ENCODE peak calls at places on chromosome 7, in eight cellular contexts. L, M, J, U, B, C, I and N are unnamed samples.

GRCh38 chr7:98174334-98175259 is 36.6 kb upstream of the BHLHA15 start:
- DNase-seq in L (no peak), M (no peak), J (no peak), U (no peak), B (no peak), C (no peak), I (no peak), N (no peak)

GRCh38 chr7:49432245-49432644 is 341.2 kb upstream of the VWC2 start:
- DNase-seq in L (no peak), M (no peak), J (no peak), U (no peak), B (no peak), C (no peak), I (no peak), N (no peak)

GRCh38 chr7:102129636-102130370 is 156.9 kb upstream of the SH2B2 start:
- DNase-seq in L (no peak), M (peak; percentile 48), J (no peak), U (no peak), B (no peak), C (no peak), I (no peak), N (peak; percentile 50)

GRCh38 chr7:117282239-117282812 is 40.5 kb downstream of the WNT2 start:
- DNase-seq in L (no peak), M (no peak), J (no peak), U (no peak), B (no peak), C (no peak), I (no peak), N (no peak)

GRCh38 chr7:122006687-122007086 is 133.7 kb downstream of the PTPRZ1 start:
- DNase-seq in L (no peak), M (no peak), J (no peak), U (no peak), B (no peak), C (no peak), I (no peak), N (peak; percentile 21)

GRCh38 chr7:95267754-95268153 is 56.6 kb downstream of the PON1 start:
- DNase-seq in L (no peak), M (no peak), J (no peak), U (no peak), B (no peak), C (no peak), I (no peak), N (no peak)

GRCh38 chr7:40138973-40139372 is 4.2 kb downstream of the SUGCT start:
- DNase-seq in L (no peak), M (no peak), J (no peak), U (no peak), B (no peak), C (no peak), I (no peak), N (no peak)

GRCh38 chr7:154953006-154953684 is 49.8 kb downstream of the PAXIP1 start:
- DNase-seq in L (peak; percentile 52), M (peak; percentile 27), J (peak; percentile 50), U (peak; percentile 47), B (no peak), C (peak; percentile 18), I (peak; percentile 77), N (peak; percentile 82)

GRCh38 chr7:43114451-43114765 is 2.0 kb downstream of the HECW1 start:
- DNase-seq in L (no peak), M (no peak), J (no peak), U (no peak), B (no peak), C (no peak), I (no peak), N (no peak)

GRCh38 chr7:156174428-156174827 is 362.2 kb upstream of the SHH start:
- DNase-seq in L (no peak), M (no peak), J (no peak), U (no peak), B (no peak), C (no peak), I (no peak), N (no peak)

GRCh38 chr7:29806793-29807178 is 478 bp downstream of the WIPF3 start:
- DNase-seq in L (no peak), M (no peak), J (no peak), U (no peak), B (no peak), C (no peak), I (no peak), N (peak; percentile 50)